ENCODE peak calls at places on chromosomes 12 and 14, in four cellular contexts. J is NCI-H345, P is fibroblast of lung, C is SHP77. M is an unnamed sample.

GRCh38 chr14:60163741-60164140 is 1.5 kb downstream of the DHRS7 start:
- DNase-seq in C (peak), J (peak), P (no peak), M (no peak)

GRCh38 chr12:4331221-4331620 is 10.2 kb downstream of the TIGAR start:
- DNase-seq in J (no peak), C (no peak), P (no peak), M (no peak)

GRCh38 chr14:97713023-97713422 is 915.8 kb downstream of the VRK1 start:
- DNase-seq in P (no peak), J (no peak), C (no peak), M (no peak)

GRCh38 chr14:61766136-61766535 is 3.9 kb downstream of the SNAPC1 start:
- DNase-seq in C (no peak), P (no peak), J (no peak), M (no peak)

GRCh38 chr12:103830025-103830725 is 10.9 kb downstream of the NT5DC3 start:
- DNase-seq in C (no peak), P (no peak), J (no peak), M (no peak)

GRCh38 chr12:109946505-109946904 is 46.4 kb downstream of the TCHP start:
- DNase-seq in C (no peak), P (no peak), J (no peak), M (no peak)

GRCh38 chr14:22650960-22651521 is 6.9 kb upstream of the OR6J1 start:
- DNase-seq in C (no peak), J (no peak), P (peak), M (no peak)

GRCh38 chr12:92927055-92927435 is 2.0 kb downstream of the EEA1 start:
- DNase-seq in P (peak), J (peak), C (no peak), M (peak)

GRCh38 chr14:100609941-100610391 is 22.7 kb upstream of the BEGAIN start:
- DNase-seq in J (no peak), P (no peak), C (no peak), M (no peak)

GRCh38 chr14:64762044-64763034 is 58.1 kb downstream of the PLEKHG3 start:
- DNase-seq in P (peak), C (peak), J (peak), M (peak)

GRCh38 chr12:130847097-130847496 is 8.0 kb upstream of the STX2 start:
- DNase-seq in J (no peak), C (no peak), P (no peak), M (no peak)

M was measured in foreskin melanocyte.